ENCODE peak calls at places on chromosomes 6 and 20, in seven cellular contexts. Y is HepG2, K is HCT116, O is SK-N-SH, W is K562, B is H1, L is GM12878. H is an unnamed sample.

GRCh38 chr6:15479761-15480160 is 183.1 kb downstream of the DTNBP1 start:
- DNase-seq in Y (no peak), K (no peak), B (no peak), O (no peak), L (no peak), W (no peak), H (peak)

GRCh38 chr6:150230877-150231428 is 88.1 kb downstream of the PPP1R14C start:
- DNase-seq in K (no peak), O (no peak), B (no peak), W (no peak), Y (no peak), L (no peak), H (no peak)

GRCh38 chr20:38196592-38196991 is 31.5 kb upstream of the TGM2 start:
- DNase-seq in Y (no peak), K (no peak), W (peak), L (no peak), B (no peak), O (no peak), H (no peak)

GRCh38 chr20:32574296-32575226 is 10.6 kb downstream of the NOL4L start:
- DNase-seq in W (peak), K (no peak), B (no peak), Y (no peak), L (no peak), O (no peak), H (no peak)

GRCh38 chr6:83480470-83480869 is 31.9 kb upstream of the PRSS35 start:
- DNase-seq in Y (no peak), K (no peak), B (no peak), O (no peak), W (no peak), L (no peak), H (no peak)

GRCh38 chr6:65123516-65123915 is 583.5 kb downstream of the EYS start:
- DNase-seq in O (no peak), B (no peak), L (no peak), K (no peak), W (no peak), Y (no peak), H (no peak)

GRCh38 chr6:160115421-160115820 is 6.2 kb upstream of the SLC22A1 start:
- DNase-seq in W (no peak), K (no peak), O (no peak), B (no peak), Y (no peak), L (no peak), H (no peak)

GRCh38 chr6:16762547-16763477 is 1.6 kb upstream of the ATXN1 start:
- DNase-seq in O (peak), W (peak), L (no peak), Y (peak), B (no peak), K (peak), H (peak)

GRCh38 chr6:15888798-15889772 is 226.3 kb upstream of the DTNBP1 start:
- DNase-seq in O (no peak), K (no peak), Y (no peak), W (no peak), L (no peak), B (no peak), H (no peak)

GRCh38 chr20:51481311-51481997 is 61.1 kb downstream of the NFATC2 start:
- DNase-seq in Y (no peak), K (no peak), L (no peak), O (no peak), W (no peak), B (no peak), H (no peak)

GRCh38 chr20:61608275-61609085 is 356.4 kb downstream of the CDH4 start:
- DNase-seq in L (no peak), K (no peak), Y (peak), B (no peak), W (peak), O (no peak), H (peak)

GRCh38 chr6:87656857-87657256 is 45.2 kb downstream of the AKIRIN2 start:
- DNase-seq in L (no peak), K (no peak), W (no peak), B (no peak), Y (no peak), O (no peak), H (no peak)

GRCh38 chr20:10848810-10849370 is 175.1 kb upstream of the JAG1 start:
- DNase-seq in Y (peak), O (no peak), W (no peak), L (peak), B (peak), K (peak), H (no peak)

GRCh38 chr20:11847827-11848226 is 69.9 kb upstream of the BTBD3 start:
- DNase-seq in B (no peak), O (no peak), L (no peak), K (no peak), W (no peak), Y (no peak), H (no peak)

GRCh38 chr20:49846206-49846807 is 33.7 kb downstream of the SLC9A8 start:
- DNase-seq in B (no peak), W (peak), Y (peak), K (peak), L (no peak), O (peak), H (peak)

GRCh38 chr6:5275497-5275896 is 14.2 kb downstream of the FARS2 start:
- DNase-seq in Y (no peak), B (no peak), W (no peak), L (no peak), K (no peak), O (no peak), H (no peak)

GRCh38 chr6:169800116-169800667 is 48.8 kb downstream of the ERMARD start:
- DNase-seq in K (no peak), B (no peak), O (no peak), W (no peak), L (no peak), Y (peak), H (no peak)

GRCh38 chr20:51400051-51400926 is 142.2 kb downstream of the NFATC2 start:
- DNase-seq in O (no peak), L (peak), W (no peak), B (no peak), K (no peak), Y (no peak), H (no peak)

GRCh38 chr6:19070520-19070919 is 683.4 kb downstream of the RNF144B start:
- DNase-seq in K (no peak), B (no peak), W (no peak), L (no peak), O (no peak), Y (no peak), H (no peak)

GRCh38 chr20:61974357-61974665 is 91.4 kb downstream of the TAF4 start:
- DNase-seq in W (no peak), O (no peak), L (no peak), Y (no peak), B (no peak), K (no peak), H (no peak)

GRCh38 chr20:2387180-2387577 is 6.5 kb downstream of the TGM6 start:
- DNase-seq in Y (peak), L (peak), O (peak), K (peak), B (peak), W (peak), H (peak)

GRCh38 chr6:73050706-73051105 is 174.6 kb downstream of the KHDC1L start:
- DNase-seq in K (no peak), L (no peak), Y (no peak), W (no peak), O (no peak), B (no peak), H (no peak)

GRCh38 chr6:165820407-165820806 is 157.4 kb upstream of the PDE10A start:
- DNase-seq in O (no peak), W (no peak), Y (no peak), B (no peak), L (no peak), K (no peak), H (no peak)

GRCh38 chr6:147905721-147906120 is 397.2 kb downstream of the SAMD5 start:
- DNase-seq in O (no peak), W (no peak), K (no peak), B (no peak), L (no peak), Y (no peak), H (no peak)

GRCh38 chr20:49279677-49280462 is 2.0 kb upstream of the ZNFX1 start:
- DNase-seq in L (no peak), O (no peak), Y (no peak), K (no peak), B (no peak), W (no peak), H (no peak)

GRCh38 chr6:43942011-43942442 is 172.0 kb downstream of the VEGFA start:
- DNase-seq in K (no peak), B (no peak), L (no peak), Y (no peak), O (peak), W (no peak), H (no peak)

GRCh38 chr6:163198396-163198795 is 216.1 kb upstream of the QKI start:
- DNase-seq in B (no peak), W (no peak), K (no peak), L (no peak), Y (no peak), O (no peak), H (no peak)

GRCh38 chr6:12785921-12786320 is 69.4 kb downstream of the PHACTR1 start:
- DNase-seq in B (no peak), Y (no peak), O (no peak), L (no peak), W (no peak), K (no peak), H (no peak)

DNA sequence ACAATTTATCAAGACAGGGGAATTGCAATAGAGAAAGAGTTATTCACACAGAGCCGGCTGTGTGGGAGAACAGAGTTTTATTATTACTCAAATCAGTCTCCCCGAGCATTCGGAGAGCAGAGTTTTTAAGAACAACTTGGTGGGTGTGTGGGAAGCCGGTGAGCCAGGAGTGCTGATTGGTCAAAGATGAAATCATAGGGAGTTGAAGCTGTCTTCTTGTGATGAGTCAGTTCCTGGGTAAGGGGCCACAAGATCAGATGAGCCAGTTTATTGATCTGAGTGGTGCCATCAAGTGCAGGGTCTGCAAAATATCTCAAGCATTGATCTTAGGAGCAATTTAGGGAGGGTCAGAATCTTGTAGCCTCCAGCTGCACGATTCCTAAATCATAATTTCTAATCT is 50.0 kb upstream of the ECI2 start:
- DNase-seq in O (no peak), Y (no peak), W (no peak), K (no peak), L (no peak), B (no peak), H (no peak)
- TF ChIP-seq JUND in O (no peak), Y (no peak), W (no peak), K (no peak), L (no peak), B (no peak), H (no peak)

GRCh38 chr6:69735029-69735428 is 61.8 kb downstream of the LMBRD1 start:
- DNase-seq in Y (no peak), K (no peak), L (no peak), B (no peak), O (no peak), W (no peak), H (no peak)

GRCh38 chr6:69732045-69732444 is 64.8 kb downstream of the LMBRD1 start:
- DNase-seq in L (no peak), W (no peak), Y (no peak), B (no peak), K (no peak), O (no peak), H (no peak)

GRCh38 chr6:69729870-69730449 is 66.8 kb downstream of the LMBRD1 start:
- DNase-seq in K (no peak), L (no peak), B (no peak), W (no peak), Y (no peak), O (no peak), H (no peak)

DNA sequence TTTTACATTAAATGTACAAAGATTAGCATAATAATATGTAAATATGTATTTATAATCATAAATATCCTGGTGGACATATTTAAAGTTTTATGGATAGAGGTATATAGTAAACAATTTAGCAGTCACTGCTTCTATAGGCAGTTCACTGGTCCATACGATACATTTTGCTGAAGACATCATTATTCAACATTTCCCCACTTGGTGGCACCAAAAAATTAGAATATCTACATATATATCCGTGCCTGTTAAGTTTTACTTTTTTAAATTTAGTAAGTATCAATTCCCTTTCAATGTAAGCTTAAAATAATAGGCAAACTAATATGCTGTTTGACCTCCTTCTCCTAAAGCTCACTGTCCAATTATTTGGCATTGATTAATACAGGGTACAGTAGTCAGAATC is 64.2 kb downstream of the LMBRD1 start:
- DNase-seq in B (no peak), K (no peak), O (no peak), L (peak), Y (no peak), W (peak), H (peak)
- TF ChIP-seq JUND in B (no peak), K (no peak), O (no peak), L (no peak), Y (no peak), W (no peak), H (no peak)

GRCh38 chr6:143842902-143843688 is at the start of gene LTV1:
- DNase-seq in O (peak), K (peak), W (peak), L (peak), B (peak), Y (peak), H (peak)

GRCh38 chr6:143845033-143845432 is 1.9 kb downstream of the LTV1 start:
- DNase-seq in Y (no peak), W (no peak), K (no peak), L (no peak), B (no peak), O (no peak), H (no peak)

GRCh38 chr6:143840595-143840994 is 2.5 kb upstream of the LTV1 start:
- DNase-seq in L (no peak), O (no peak), B (no peak), W (no peak), Y (no peak), K (no peak), H (no peak)

GRCh38 chr6:143843689-143844405 is 709 bp downstream of the LTV1 start:
- DNase-seq in K (no peak), Y (peak), L (no peak), B (no peak), O (peak), W (no peak), H (peak)

GRCh38 chr6:143842468-143842901 is 653 bp upstream of the LTV1 start:
- DNase-seq in K (no peak), O (no peak), L (no peak), W (no peak), Y (no peak), B (no peak), H (no peak)
- TF ChIP-seq JUND in K (no peak), O (no peak), L (no peak), W (no peak), Y (no peak), B (no peak), H (no peak)

GRCh38 chr6:132590362-132590761 is 821 bp upstream of the TAAR5 start:
- DNase-seq in Y (no peak), O (no peak), B (no peak), L (no peak), K (no peak), W (no peak), H (no peak)

GRCh38 chr6:132587462-132587861 is 2.1 kb downstream of the TAAR5 start:
- DNase-seq in O (no peak), L (no peak), B (no peak), Y (no peak), K (no peak), W (no peak), H (no peak)

GRCh38 chr6:132584698-132585097 is 4.8 kb downstream of the TAAR5 start:
- DNase-seq in B (no peak), L (no peak), W (no peak), Y (no peak), K (no peak), O (no peak), H (no peak)

DNA sequence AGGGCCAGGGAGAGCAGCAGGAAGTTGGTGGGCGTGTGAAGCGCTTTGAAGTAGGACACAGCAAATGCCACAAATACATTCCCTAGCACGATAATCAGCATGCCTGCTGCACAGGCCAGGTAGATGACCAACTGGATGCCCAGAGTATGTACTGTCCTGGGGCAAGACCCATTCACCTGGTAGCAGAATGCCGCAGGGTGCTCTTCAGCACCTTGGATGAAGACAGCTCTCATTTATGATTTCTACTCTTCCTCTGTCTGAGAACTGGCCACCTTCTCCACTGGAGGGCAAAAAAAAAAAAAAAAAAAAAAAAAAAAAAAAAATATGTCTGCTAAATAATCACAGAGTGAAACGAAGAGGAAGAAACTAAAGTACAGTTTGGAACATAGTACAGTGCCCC is at the start of gene TAAR5:
- DNase-seq in L (no peak), Y (no peak), B (no peak), O (no peak), W (no peak), K (no peak), H (no peak)
- TF ChIP-seq JUND in L (no peak), Y (no peak), B (no peak), O (no peak), W (no peak), K (no peak), H (no peak)

GRCh38 chr20:52621401-52621800 is 350.8 kb upstream of the TSHZ2 start:
- DNase-seq in K (no peak), O (no peak), W (no peak), B (no peak), L (no peak), Y (no peak), H (no peak)

GRCh38 chr20:52624270-52624669 is 347.9 kb upstream of the TSHZ2 start:
- DNase-seq in O (no peak), L (no peak), Y (no peak), K (no peak), W (no peak), B (no peak), H (no peak)

GRCh38 chr20:52619671-52620070 is 352.5 kb upstream of the TSHZ2 start:
- DNase-seq in W (no peak), B (no peak), O (no peak), Y (no peak), L (no peak), K (no peak), H (no peak)

GRCh38 chr20:52619101-52619500 is 353.1 kb upstream of the TSHZ2 start:
- DNase-seq in L (no peak), O (peak), W (no peak), K (no peak), Y (no peak), B (no peak), H (no peak)

GRCh38 chr20:52622086-52622485 is 350.1 kb upstream of the TSHZ2 start:
- DNase-seq in L (no peak), Y (no peak), K (no peak), B (no peak), W (no peak), O (no peak), H (no peak)
- TF ChIP-seq JUND in L (no peak), Y (no peak), K (no peak), B (no peak), W (no peak), O (no peak), H (no peak)

DNA sequence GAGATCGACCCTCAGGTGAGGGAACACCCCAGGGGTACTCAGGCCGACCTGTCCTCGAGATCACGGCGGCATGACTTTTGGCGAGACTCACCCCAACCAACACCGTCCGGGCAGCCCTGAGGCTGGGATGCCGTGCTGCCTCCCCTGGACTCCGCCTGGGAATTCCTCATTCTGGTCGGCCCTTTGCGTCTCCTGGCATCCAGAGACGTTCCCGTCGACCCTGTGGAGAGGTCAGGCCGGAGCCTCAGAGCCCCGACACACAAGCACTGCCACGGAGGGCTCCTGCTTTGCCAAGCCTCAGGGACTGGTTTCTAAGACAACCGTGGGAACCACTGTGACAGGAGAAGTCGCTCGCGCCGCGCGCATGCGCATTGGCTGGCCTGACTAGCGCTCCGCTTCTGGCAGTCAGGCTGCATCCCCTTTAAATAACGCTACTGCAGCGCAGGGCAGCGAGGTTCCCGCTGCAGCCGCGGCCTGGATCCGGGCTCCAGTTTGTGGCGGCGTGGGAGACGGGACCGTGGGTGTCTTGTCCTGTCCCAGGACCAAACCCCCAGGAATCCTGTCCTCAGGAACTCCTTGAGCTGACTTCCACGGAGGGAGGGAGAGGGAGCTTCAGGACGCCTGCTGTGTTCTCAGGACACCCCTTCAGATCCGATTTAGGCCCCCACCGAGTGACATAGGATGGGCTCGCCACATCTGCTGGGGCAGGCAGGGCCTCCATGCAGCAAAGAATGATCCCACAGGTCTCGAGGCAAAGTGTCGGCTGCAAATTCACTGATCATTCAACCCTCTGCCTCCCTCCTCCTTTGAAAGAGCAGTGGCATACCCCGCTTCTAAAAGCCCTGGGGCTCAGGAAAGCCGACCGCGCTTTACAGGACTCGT is 163.2 kb upstream of the ZNF337 start:
- DNase-seq in Y (peak), O (peak), L (no peak), K (no peak), B (no peak), W (peak), H (peak)
- TF ChIP-seq JUND in Y (no peak), O (no peak), L (no peak), K (no peak), B (no peak), W (no peak), H (no peak)